ENCODE peak calls at places on chromosomes 11 and 22, in eight cellular contexts. One of them, this sample, is unnamed.

GRCh38 chr22:31081963-31082605 is 966 bp downstream of the SMTN start:
- DNase-seq in activated effector memory CD4-positive, alpha-beta T cell treated with anti-CD3 and anti-CD28 coated beads, Interleukin-2, amount 50 U/mL, for 16 hours: no peak
- DNase-seq in D341Med: no peak
- DNase-seq in mammary epithelial cell: peak; percentile 84
- DNase-seq in mucosa of descending colon: peak; percentile 42
- DNase-seq in Kasumi-1: no peak
- DNase-seq in GM04504: no peak
- DNase-seq in amniotic stem cell: no peak
- DNase-seq in this sample: no peak

GRCh38 chr11:125952973-125953372 is 7.1 kb downstream of the VSIG10L2 start:
- DNase-seq in activated effector memory CD4-positive, alpha-beta T cell treated with anti-CD3 and anti-CD28 coated beads, Interleukin-2, amount 50 U/mL, for 16 hours: no peak
- DNase-seq in D341Med: no peak
- DNase-seq in mammary epithelial cell: no peak
- DNase-seq in mucosa of descending colon: peak; percentile 55
- DNase-seq in Kasumi-1: no peak
- DNase-seq in GM04504: no peak
- DNase-seq in amniotic stem cell: no peak
- DNase-seq in this sample: no peak

GRCh38 chr11:19093976-19094375 is 23.0 kb upstream of the ZDHHC13 start:
- DNase-seq in activated effector memory CD4-positive, alpha-beta T cell treated with anti-CD3 and anti-CD28 coated beads, Interleukin-2, amount 50 U/mL, for 16 hours: no peak
- DNase-seq in D341Med: no peak
- DNase-seq in mammary epithelial cell: peak; percentile 52
- DNase-seq in mucosa of descending colon: no peak
- DNase-seq in Kasumi-1: no peak
- DNase-seq in GM04504: no peak
- DNase-seq in amniotic stem cell: no peak
- DNase-seq in this sample: no peak

GRCh38 chr11:12655842-12656241 is 18.4 kb upstream of the TEAD1 start:
- DNase-seq in activated effector memory CD4-positive, alpha-beta T cell treated with anti-CD3 and anti-CD28 coated beads, Interleukin-2, amount 50 U/mL, for 16 hours: no peak
- DNase-seq in D341Med: no peak
- DNase-seq in mammary epithelial cell: no peak
- DNase-seq in mucosa of descending colon: no peak
- DNase-seq in Kasumi-1: no peak
- DNase-seq in GM04504: no peak
- DNase-seq in amniotic stem cell: no peak
- DNase-seq in this sample: no peak

GRCh38 chr22:48635825-48636224 is 1191.8 kb downstream of the BRD1 start:
- DNase-seq in activated effector memory CD4-positive, alpha-beta T cell treated with anti-CD3 and anti-CD28 coated beads, Interleukin-2, amount 50 U/mL, for 16 hours: no peak
- DNase-seq in D341Med: no peak
- DNase-seq in mammary epithelial cell: no peak
- DNase-seq in mucosa of descending colon: peak; percentile 66
- DNase-seq in Kasumi-1: no peak
- DNase-seq in GM04504: no peak
- DNase-seq in amniotic stem cell: no peak
- DNase-seq in this sample: no peak

GRCh38 chr22:23904855-23905254 is 10.7 kb downstream of the MIF start:
- DNase-seq in activated effector memory CD4-positive, alpha-beta T cell treated with anti-CD3 and anti-CD28 coated beads, Interleukin-2, amount 50 U/mL, for 16 hours: no peak
- DNase-seq in D341Med: no peak
- DNase-seq in mammary epithelial cell: no peak
- DNase-seq in mucosa of descending colon: no peak
- DNase-seq in Kasumi-1: no peak
- DNase-seq in GM04504: no peak
- DNase-seq in amniotic stem cell: no peak
- DNase-seq in this sample: no peak

GRCh38 chr11:70557742-70558485 is 159.6 kb downstream of the CTTN start:
- DNase-seq in activated effector memory CD4-positive, alpha-beta T cell treated with anti-CD3 and anti-CD28 coated beads, Interleukin-2, amount 50 U/mL, for 16 hours: no peak
- DNase-seq in D341Med: no peak
- DNase-seq in mammary epithelial cell: no peak
- DNase-seq in mucosa of descending colon: no peak
- DNase-seq in Kasumi-1: no peak
- DNase-seq in GM04504: no peak
- DNase-seq in amniotic stem cell: no peak
- DNase-seq in this sample: no peak

GRCh38 chr11:10452211-10452767 is 2.8 kb upstream of the AMPD3 start:
- DNase-seq in activated effector memory CD4-positive, alpha-beta T cell treated with anti-CD3 and anti-CD28 coated beads, Interleukin-2, amount 50 U/mL, for 16 hours: no peak
- DNase-seq in D341Med: peak; percentile 2
- DNase-seq in mammary epithelial cell: no peak
- DNase-seq in mucosa of descending colon: no peak
- DNase-seq in Kasumi-1: no peak
- DNase-seq in GM04504: no peak
- DNase-seq in amniotic stem cell: no peak
- DNase-seq in this sample: no peak

GRCh38 chr22:19918332-19919106 is 23.1 kb upstream of the COMT start:
- DNase-seq in activated effector memory CD4-positive, alpha-beta T cell treated with anti-CD3 and anti-CD28 coated beads, Interleukin-2, amount 50 U/mL, for 16 hours: no peak
- DNase-seq in D341Med: no peak
- DNase-seq in mammary epithelial cell: no peak
- DNase-seq in mucosa of descending colon: no peak
- DNase-seq in Kasumi-1: no peak
- DNase-seq in GM04504: no peak
- DNase-seq in amniotic stem cell: no peak
- DNase-seq in this sample: no peak

GRCh38 chr11:35045219-35045819 is 93.7 kb upstream of the CD44 start:
- DNase-seq in activated effector memory CD4-positive, alpha-beta T cell treated with anti-CD3 and anti-CD28 coated beads, Interleukin-2, amount 50 U/mL, for 16 hours: peak; percentile 88
- DNase-seq in D341Med: no peak
- DNase-seq in mammary epithelial cell: no peak
- DNase-seq in mucosa of descending colon: no peak
- DNase-seq in Kasumi-1: peak; percentile 84
- DNase-seq in GM04504: no peak
- DNase-seq in amniotic stem cell: no peak
- DNase-seq in this sample: no peak

GRCh38 chr11:57568330-57568766 is 876 bp upstream of the UBE2L6 start:
- DNase-seq in activated effector memory CD4-positive, alpha-beta T cell treated with anti-CD3 and anti-CD28 coated beads, Interleukin-2, amount 50 U/mL, for 16 hours: no peak
- DNase-seq in D341Med: no peak
- DNase-seq in mammary epithelial cell: peak; percentile 68
- DNase-seq in mucosa of descending colon: no peak
- DNase-seq in Kasumi-1: peak; percentile 78
- DNase-seq in GM04504: peak; percentile 54
- DNase-seq in amniotic stem cell: peak; percentile 37
- DNase-seq in this sample: peak; percentile 47

GRCh38 chr11:73399159-73400090 is 23.2 kb downstream of the RELT start:
- DNase-seq in activated effector memory CD4-positive, alpha-beta T cell treated with anti-CD3 and anti-CD28 coated beads, Interleukin-2, amount 50 U/mL, for 16 hours: no peak
- DNase-seq in D341Med: no peak
- DNase-seq in mammary epithelial cell: no peak
- DNase-seq in mucosa of descending colon: no peak
- DNase-seq in Kasumi-1: no peak
- DNase-seq in GM04504: no peak
- DNase-seq in amniotic stem cell: no peak
- DNase-seq in this sample: no peak

GRCh38 chr22:42152661-42153270 is 22.2 kb upstream of the CYP2D6 start:
- DNase-seq in activated effector memory CD4-positive, alpha-beta T cell treated with anti-CD3 and anti-CD28 coated beads, Interleukin-2, amount 50 U/mL, for 16 hours: no peak
- DNase-seq in D341Med: no peak
- DNase-seq in mammary epithelial cell: no peak
- DNase-seq in mucosa of descending colon: no peak
- DNase-seq in Kasumi-1: no peak
- DNase-seq in GM04504: no peak
- DNase-seq in amniotic stem cell: no peak
- DNase-seq in this sample: no peak

GRCh38 chr22:44574057-44574456 is 76.0 kb upstream of the RTL6 start:
- DNase-seq in activated effector memory CD4-positive, alpha-beta T cell treated with anti-CD3 and anti-CD28 coated beads, Interleukin-2, amount 50 U/mL, for 16 hours: peak; percentile 41
- DNase-seq in D341Med: no peak
- DNase-seq in mammary epithelial cell: peak; percentile 85
- DNase-seq in mucosa of descending colon: no peak
- DNase-seq in Kasumi-1: no peak
- DNase-seq in GM04504: peak; percentile 69
- DNase-seq in amniotic stem cell: peak; percentile 68
- DNase-seq in this sample: peak; percentile 79

GRCh38 chr22:50326959-50327710 is at the start of gene DENND6B:
- DNase-seq in activated effector memory CD4-positive, alpha-beta T cell treated with anti-CD3 and anti-CD28 coated beads, Interleukin-2, amount 50 U/mL, for 16 hours: peak; percentile 90
- DNase-seq in D341Med: peak; percentile 97
- DNase-seq in mammary epithelial cell: peak; percentile 64
- DNase-seq in mucosa of descending colon: peak; percentile 89
- DNase-seq in Kasumi-1: peak; percentile 58
- DNase-seq in GM04504: peak; percentile 69
- DNase-seq in amniotic stem cell: peak; percentile 65
- DNase-seq in this sample: peak; percentile 52

GRCh38 chr11:34750692-34751405 is 130.0 kb downstream of the EHF start:
- DNase-seq in activated effector memory CD4-positive, alpha-beta T cell treated with anti-CD3 and anti-CD28 coated beads, Interleukin-2, amount 50 U/mL, for 16 hours: no peak
- DNase-seq in D341Med: no peak
- DNase-seq in mammary epithelial cell: no peak
- DNase-seq in mucosa of descending colon: no peak
- DNase-seq in Kasumi-1: no peak
- DNase-seq in GM04504: no peak
- DNase-seq in amniotic stem cell: no peak
- DNase-seq in this sample: no peak

GRCh38 chr11:94031625-94032024 is 10.5 kb downstream of the HEPHL1 start:
- DNase-seq in activated effector memory CD4-positive, alpha-beta T cell treated with anti-CD3 and anti-CD28 coated beads, Interleukin-2, amount 50 U/mL, for 16 hours: no peak
- DNase-seq in D341Med: no peak
- DNase-seq in mammary epithelial cell: no peak
- DNase-seq in mucosa of descending colon: no peak
- DNase-seq in Kasumi-1: no peak
- DNase-seq in GM04504: no peak
- DNase-seq in amniotic stem cell: no peak
- DNase-seq in this sample: no peak

GRCh38 chr22:33357894-33358440 is 299.8 kb upstream of the SYN3 start:
- DNase-seq in activated effector memory CD4-positive, alpha-beta T cell treated with anti-CD3 and anti-CD28 coated beads, Interleukin-2, amount 50 U/mL, for 16 hours: no peak
- DNase-seq in D341Med: peak; percentile 75
- DNase-seq in mammary epithelial cell: no peak
- DNase-seq in mucosa of descending colon: no peak
- DNase-seq in Kasumi-1: no peak
- DNase-seq in GM04504: no peak
- DNase-seq in amniotic stem cell: no peak
- DNase-seq in this sample: no peak

GRCh38 chr11:77542296-77542695 is 47.5 kb upstream of the AQP11 start:
- DNase-seq in activated effector memory CD4-positive, alpha-beta T cell treated with anti-CD3 and anti-CD28 coated beads, Interleukin-2, amount 50 U/mL, for 16 hours: no peak
- DNase-seq in D341Med: no peak
- DNase-seq in mammary epithelial cell: peak; percentile 40
- DNase-seq in mucosa of descending colon: no peak
- DNase-seq in Kasumi-1: no peak
- DNase-seq in GM04504: no peak
- DNase-seq in amniotic stem cell: no peak
- DNase-seq in this sample: peak; percentile 7

GRCh38 chr22:17725465-17725800 is 48.8 kb downstream of the BID start:
- DNase-seq in activated effector memory CD4-positive, alpha-beta T cell treated with anti-CD3 and anti-CD28 coated beads, Interleukin-2, amount 50 U/mL, for 16 hours: no peak
- DNase-seq in D341Med: no peak
- DNase-seq in mammary epithelial cell: no peak
- DNase-seq in mucosa of descending colon: no peak
- DNase-seq in Kasumi-1: no peak
- DNase-seq in GM04504: no peak
- DNase-seq in amniotic stem cell: no peak
- DNase-seq in this sample: no peak

GRCh38 chr11:67631427-67631826 is 1.7 kb upstream of the NUDT8 start:
- DNase-seq in activated effector memory CD4-positive, alpha-beta T cell treated with anti-CD3 and anti-CD28 coated beads, Interleukin-2, amount 50 U/mL, for 16 hours: no peak
- DNase-seq in D341Med: no peak
- DNase-seq in mammary epithelial cell: no peak
- DNase-seq in mucosa of descending colon: peak; percentile 74
- DNase-seq in Kasumi-1: no peak
- DNase-seq in GM04504: no peak
- DNase-seq in amniotic stem cell: no peak
- DNase-seq in this sample: no peak

GRCh38 chr22:38756631-38757463 is 1.0 kb upstream of the SUN2 start:
- DNase-seq in activated effector memory CD4-positive, alpha-beta T cell treated with anti-CD3 and anti-CD28 coated beads, Interleukin-2, amount 50 U/mL, for 16 hours: peak; percentile 72
- DNase-seq in D341Med: no peak
- DNase-seq in mammary epithelial cell: no peak
- DNase-seq in mucosa of descending colon: no peak
- DNase-seq in Kasumi-1: peak; percentile 53
- DNase-seq in GM04504: no peak
- DNase-seq in amniotic stem cell: no peak
- DNase-seq in this sample: no peak

GRCh38 chr11:65553301-65554001 is 4.7 kb downstream of the LTBP3 start:
- DNase-seq in activated effector memory CD4-positive, alpha-beta T cell treated with anti-CD3 and anti-CD28 coated beads, Interleukin-2, amount 50 U/mL, for 16 hours: peak; percentile 87
- DNase-seq in D341Med: no peak
- DNase-seq in mammary epithelial cell: no peak
- DNase-seq in mucosa of descending colon: peak; percentile 64
- DNase-seq in Kasumi-1: peak; percentile 60
- DNase-seq in GM04504: no peak
- DNase-seq in amniotic stem cell: no peak
- DNase-seq in this sample: no peak

GRCh38 chr11:13782395-13783080 is 114.1 kb downstream of the FAR1 start:
- DNase-seq in activated effector memory CD4-positive, alpha-beta T cell treated with anti-CD3 and anti-CD28 coated beads, Interleukin-2, amount 50 U/mL, for 16 hours: no peak
- DNase-seq in D341Med: no peak
- DNase-seq in mammary epithelial cell: no peak
- DNase-seq in mucosa of descending colon: no peak
- DNase-seq in Kasumi-1: no peak
- DNase-seq in GM04504: no peak
- DNase-seq in amniotic stem cell: no peak
- DNase-seq in this sample: no peak

GRCh38 chr11:92865352-92865751 is 104.1 kb upstream of the MTNR1B start:
- DNase-seq in activated effector memory CD4-positive, alpha-beta T cell treated with anti-CD3 and anti-CD28 coated beads, Interleukin-2, amount 50 U/mL, for 16 hours: no peak
- DNase-seq in D341Med: no peak
- DNase-seq in mammary epithelial cell: peak; percentile 52
- DNase-seq in mucosa of descending colon: no peak
- DNase-seq in Kasumi-1: no peak
- DNase-seq in GM04504: no peak
- DNase-seq in amniotic stem cell: no peak
- DNase-seq in this sample: no peak

GRCh38 chr11:90555477-90555876 is 332.6 kb upstream of the CHORDC1 start:
- DNase-seq in activated effector memory CD4-positive, alpha-beta T cell treated with anti-CD3 and anti-CD28 coated beads, Interleukin-2, amount 50 U/mL, for 16 hours: no peak
- DNase-seq in D341Med: no peak
- DNase-seq in mammary epithelial cell: no peak
- DNase-seq in mucosa of descending colon: no peak
- DNase-seq in Kasumi-1: no peak
- DNase-seq in GM04504: no peak
- DNase-seq in amniotic stem cell: no peak
- DNase-seq in this sample: no peak

This sample was measured in AG09319.